ENCODE peak calls at places on chromosomes 2 and 18, in nine cellular contexts. One of them, this sample, is unnamed.

GRCh38 chr2:113876503-113877387 is 13.1 kb upstream of the ACTR3 start:
- DNase-seq in fibroblast of mammary gland: no peak
- DNase-seq in progenitor cell of endocrine pancreas: no peak
- DNase-seq in adrenal gland: no peak
- DNase-seq in endothelial cell: no peak
- DNase-seq in tibial artery: no peak
- DNase-seq in CD8-positive, alpha-beta T cell: peak
- DNase-seq in PC-3: peak
- DNase-seq in heart right ventricle: peak
- DNase-seq in this sample: no peak

GRCh38 chr2:20241973-20242726 is 17.2 kb upstream of the SDC1 start:
- DNase-seq in fibroblast of mammary gland: no peak
- DNase-seq in progenitor cell of endocrine pancreas: no peak
- DNase-seq in adrenal gland: no peak
- DNase-seq in endothelial cell: peak
- DNase-seq in tibial artery: no peak
- DNase-seq in CD8-positive, alpha-beta T cell: no peak
- DNase-seq in PC-3: no peak
- DNase-seq in heart right ventricle: no peak
- DNase-seq in this sample: peak

GRCh38 chr2:124663293-124663997 is 638.4 kb downstream of the CNTNAP5 start:
- DNase-seq in fibroblast of mammary gland: no peak
- DNase-seq in progenitor cell of endocrine pancreas: no peak
- DNase-seq in adrenal gland: no peak
- DNase-seq in endothelial cell: no peak
- DNase-seq in tibial artery: no peak
- DNase-seq in CD8-positive, alpha-beta T cell: no peak
- DNase-seq in PC-3: no peak
- DNase-seq in heart right ventricle: no peak
- DNase-seq in this sample: no peak

GRCh38 chr2:206855585-206856433 is 83.5 kb upstream of the CPO start:
- DNase-seq in fibroblast of mammary gland: no peak
- DNase-seq in progenitor cell of endocrine pancreas: no peak
- DNase-seq in adrenal gland: no peak
- DNase-seq in endothelial cell: no peak
- DNase-seq in tibial artery: no peak
- DNase-seq in CD8-positive, alpha-beta T cell: no peak
- DNase-seq in PC-3: no peak
- DNase-seq in heart right ventricle: no peak
- DNase-seq in this sample: no peak

GRCh38 chr18:9042766-9043481 is 59.6 kb upstream of the NDUFV2 start:
- DNase-seq in fibroblast of mammary gland: no peak
- DNase-seq in progenitor cell of endocrine pancreas: no peak
- DNase-seq in adrenal gland: no peak
- DNase-seq in endothelial cell: no peak
- DNase-seq in tibial artery: no peak
- DNase-seq in CD8-positive, alpha-beta T cell: no peak
- DNase-seq in PC-3: no peak
- DNase-seq in heart right ventricle: no peak
- DNase-seq in this sample: no peak

GRCh38 chr2:133760366-133760765 is 192.1 kb upstream of the NCKAP5 start:
- DNase-seq in fibroblast of mammary gland: peak
- DNase-seq in progenitor cell of endocrine pancreas: no peak
- DNase-seq in adrenal gland: no peak
- DNase-seq in endothelial cell: no peak
- DNase-seq in tibial artery: no peak
- DNase-seq in CD8-positive, alpha-beta T cell: no peak
- DNase-seq in PC-3: no peak
- DNase-seq in heart right ventricle: no peak
- DNase-seq in this sample: no peak

GRCh38 chr2:169877406-169877805 is 50.2 kb downstream of the UBR3 start:
- DNase-seq in fibroblast of mammary gland: peak
- DNase-seq in progenitor cell of endocrine pancreas: no peak
- DNase-seq in adrenal gland: no peak
- DNase-seq in endothelial cell: no peak
- DNase-seq in tibial artery: no peak
- DNase-seq in CD8-positive, alpha-beta T cell: no peak
- DNase-seq in PC-3: peak
- DNase-seq in heart right ventricle: no peak
- DNase-seq in this sample: peak

GRCh38 chr2:226489765-226490164 is 309.9 kb downstream of the IRS1 start:
- DNase-seq in fibroblast of mammary gland: peak
- DNase-seq in progenitor cell of endocrine pancreas: no peak
- DNase-seq in adrenal gland: no peak
- DNase-seq in endothelial cell: no peak
- DNase-seq in tibial artery: no peak
- DNase-seq in CD8-positive, alpha-beta T cell: no peak
- DNase-seq in PC-3: peak
- DNase-seq in heart right ventricle: no peak
- DNase-seq in this sample: peak

GRCh38 chr18:49814147-49814499 is 790 bp upstream of the ACAA2 start:
- DNase-seq in fibroblast of mammary gland: peak
- DNase-seq in progenitor cell of endocrine pancreas: no peak
- DNase-seq in adrenal gland: peak
- DNase-seq in endothelial cell: peak
- DNase-seq in tibial artery: peak
- DNase-seq in CD8-positive, alpha-beta T cell: no peak
- DNase-seq in PC-3: peak
- DNase-seq in heart right ventricle: no peak
- DNase-seq in this sample: no peak

GRCh38 chr18:65753520-65753919 is 2.7 kb downstream of the CDH7 start:
- DNase-seq in fibroblast of mammary gland: no peak
- DNase-seq in progenitor cell of endocrine pancreas: peak
- DNase-seq in adrenal gland: no peak
- DNase-seq in endothelial cell: peak
- DNase-seq in tibial artery: no peak
- DNase-seq in CD8-positive, alpha-beta T cell: no peak
- DNase-seq in PC-3: peak
- DNase-seq in heart right ventricle: no peak
- DNase-seq in this sample: no peak

GRCh38 chr18:65750421-65751144 is at the start of gene CDH7:
- DNase-seq in fibroblast of mammary gland: no peak
- DNase-seq in progenitor cell of endocrine pancreas: peak
- DNase-seq in adrenal gland: no peak
- DNase-seq in endothelial cell: peak
- DNase-seq in tibial artery: no peak
- DNase-seq in CD8-positive, alpha-beta T cell: no peak
- DNase-seq in PC-3: peak
- DNase-seq in heart right ventricle: peak
- DNase-seq in this sample: no peak

GRCh38 chr18:65749881-65750280 is 931 bp upstream of the CDH7 start:
- DNase-seq in fibroblast of mammary gland: no peak
- DNase-seq in progenitor cell of endocrine pancreas: no peak
- DNase-seq in adrenal gland: no peak
- DNase-seq in endothelial cell: no peak
- DNase-seq in tibial artery: no peak
- DNase-seq in CD8-positive, alpha-beta T cell: no peak
- DNase-seq in PC-3: no peak
- DNase-seq in heart right ventricle: no peak
- DNase-seq in this sample: no peak

GRCh38 chr18:65752625-65753325 is 2.0 kb downstream of the CDH7 start:
- DNase-seq in fibroblast of mammary gland: no peak
- DNase-seq in progenitor cell of endocrine pancreas: no peak
- DNase-seq in adrenal gland: no peak
- DNase-seq in endothelial cell: no peak
- DNase-seq in tibial artery: no peak
- DNase-seq in CD8-positive, alpha-beta T cell: no peak
- DNase-seq in PC-3: no peak
- DNase-seq in heart right ventricle: no peak
- DNase-seq in this sample: no peak

DNA sequence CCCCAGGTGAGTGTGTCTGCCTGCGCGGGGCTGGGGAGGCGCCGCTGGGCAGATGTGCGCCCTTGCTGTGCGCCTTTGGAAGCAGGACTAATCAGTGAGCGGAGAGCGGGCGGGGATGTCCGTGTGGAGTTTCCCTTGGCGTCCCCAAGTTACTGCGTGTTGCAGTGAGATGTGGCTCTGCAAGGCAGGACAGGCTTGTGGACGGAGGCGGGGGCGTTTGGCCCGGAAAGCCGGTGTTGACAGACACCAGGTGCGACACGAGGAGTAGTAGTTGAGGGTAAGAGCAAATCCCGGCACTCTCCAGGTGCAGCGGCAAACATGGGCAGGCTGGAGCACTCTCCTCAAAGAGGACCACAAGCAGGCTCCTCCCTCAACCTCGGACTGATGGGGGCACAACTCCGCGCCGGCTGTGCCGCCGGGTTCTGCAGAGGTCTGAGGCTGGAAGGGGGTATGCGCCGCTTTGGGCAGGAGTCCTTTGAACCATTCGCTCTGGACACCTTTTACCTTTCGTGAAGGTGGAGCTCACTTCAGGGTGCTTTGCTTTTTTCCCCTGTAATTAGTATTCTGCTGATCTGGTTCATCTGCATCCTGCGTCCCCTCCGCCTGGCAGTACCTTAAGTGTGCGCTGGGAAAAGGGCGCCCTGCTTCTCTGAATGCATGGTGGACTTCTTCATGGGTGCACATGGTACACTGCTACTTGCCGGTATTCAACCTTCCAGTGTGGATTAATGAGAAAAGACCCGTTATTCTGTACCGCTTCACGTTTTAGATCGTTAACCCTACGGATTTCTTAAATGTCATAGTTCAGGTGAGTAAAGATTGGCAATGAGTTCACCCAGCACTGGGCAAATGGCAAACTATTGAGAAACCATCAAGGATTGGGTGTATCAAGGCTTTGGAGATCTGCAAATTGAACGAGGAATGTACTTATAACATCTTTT is 603 bp downstream of the CDH7 start:
- DNase-seq in fibroblast of mammary gland: no peak
- DNase-seq in progenitor cell of endocrine pancreas: peak
- DNase-seq in adrenal gland: no peak
- DNase-seq in endothelial cell: peak
- DNase-seq in tibial artery: no peak
- DNase-seq in CD8-positive, alpha-beta T cell: no peak
- DNase-seq in PC-3: no peak
- DNase-seq in heart right ventricle: peak
- DNase-seq in this sample: no peak
- TF ChIP-seq CTCF in fibroblast of mammary gland: no peak
- TF ChIP-seq CTCF in progenitor cell of endocrine pancreas: no peak
- TF ChIP-seq CTCF in adrenal gland: no peak
- TF ChIP-seq CTCF in endothelial cell: no peak
- TF ChIP-seq CTCF in tibial artery: no peak
- TF ChIP-seq CTCF in CD8-positive, alpha-beta T cell: no peak
- TF ChIP-seq CTCF in PC-3: no peak
- TF ChIP-seq CTCF in heart right ventricle: no peak
- TF ChIP-seq CTCF in this sample: no peak

DNA sequence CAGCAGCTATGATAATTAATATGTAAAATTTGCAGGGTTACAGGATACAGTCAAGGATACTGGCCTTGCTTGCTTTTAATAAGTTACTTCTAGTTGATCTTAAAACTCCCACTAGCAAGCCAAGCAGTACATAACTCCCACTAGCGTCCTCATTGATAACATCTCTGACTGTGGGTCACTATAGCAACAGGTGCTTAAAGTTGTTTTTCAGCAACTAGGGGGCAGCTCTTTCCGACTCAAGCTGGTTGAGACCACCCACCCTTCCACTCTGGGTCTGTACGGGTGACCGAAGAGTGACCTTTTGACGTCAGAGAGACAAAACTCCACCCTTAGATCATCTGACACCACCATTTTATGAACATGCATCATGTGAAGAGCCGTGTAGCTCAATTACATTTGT is 208.6 kb downstream of the MYO1B start:
- DNase-seq in fibroblast of mammary gland: no peak
- DNase-seq in progenitor cell of endocrine pancreas: no peak
- DNase-seq in adrenal gland: no peak
- DNase-seq in endothelial cell: no peak
- DNase-seq in tibial artery: no peak
- DNase-seq in CD8-positive, alpha-beta T cell: no peak
- DNase-seq in PC-3: no peak
- DNase-seq in heart right ventricle: no peak
- DNase-seq in this sample: no peak
- TF ChIP-seq CTCF in fibroblast of mammary gland: no peak
- TF ChIP-seq CTCF in progenitor cell of endocrine pancreas: no peak
- TF ChIP-seq CTCF in adrenal gland: no peak
- TF ChIP-seq CTCF in endothelial cell: no peak
- TF ChIP-seq CTCF in tibial artery: no peak
- TF ChIP-seq CTCF in CD8-positive, alpha-beta T cell: no peak
- TF ChIP-seq CTCF in PC-3: no peak
- TF ChIP-seq CTCF in heart right ventricle: no peak
- TF ChIP-seq CTCF in this sample: no peak

DNA sequence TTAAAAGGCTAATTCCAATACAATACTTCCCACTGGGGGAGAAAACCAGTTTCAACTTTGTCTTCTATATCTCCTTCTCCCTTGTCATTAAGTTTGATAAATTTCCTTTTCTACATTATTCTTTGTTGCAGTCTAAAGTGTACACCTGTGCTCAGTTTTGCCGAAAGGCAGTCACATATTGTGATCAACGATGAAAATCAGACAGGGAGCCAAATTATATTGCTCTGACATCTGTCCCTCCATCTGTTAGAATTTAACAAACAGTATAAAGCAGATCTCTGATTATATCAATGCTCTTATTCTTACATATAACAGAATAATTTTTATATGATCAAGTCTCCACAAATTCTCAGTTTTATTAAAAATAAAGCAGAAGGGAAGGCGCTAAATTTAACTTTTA is 496.7 kb downstream of the NRXN1 start:
- DNase-seq in fibroblast of mammary gland: no peak
- DNase-seq in progenitor cell of endocrine pancreas: no peak
- DNase-seq in adrenal gland: no peak
- DNase-seq in endothelial cell: no peak
- DNase-seq in tibial artery: no peak
- DNase-seq in CD8-positive, alpha-beta T cell: no peak
- DNase-seq in PC-3: no peak
- DNase-seq in heart right ventricle: no peak
- DNase-seq in this sample: no peak
- TF ChIP-seq CTCF in fibroblast of mammary gland: no peak
- TF ChIP-seq CTCF in progenitor cell of endocrine pancreas: no peak
- TF ChIP-seq CTCF in adrenal gland: no peak
- TF ChIP-seq CTCF in endothelial cell: no peak
- TF ChIP-seq CTCF in tibial artery: no peak
- TF ChIP-seq CTCF in CD8-positive, alpha-beta T cell: no peak
- TF ChIP-seq CTCF in PC-3: no peak
- TF ChIP-seq CTCF in heart right ventricle: no peak
- TF ChIP-seq CTCF in this sample: no peak

DNA sequence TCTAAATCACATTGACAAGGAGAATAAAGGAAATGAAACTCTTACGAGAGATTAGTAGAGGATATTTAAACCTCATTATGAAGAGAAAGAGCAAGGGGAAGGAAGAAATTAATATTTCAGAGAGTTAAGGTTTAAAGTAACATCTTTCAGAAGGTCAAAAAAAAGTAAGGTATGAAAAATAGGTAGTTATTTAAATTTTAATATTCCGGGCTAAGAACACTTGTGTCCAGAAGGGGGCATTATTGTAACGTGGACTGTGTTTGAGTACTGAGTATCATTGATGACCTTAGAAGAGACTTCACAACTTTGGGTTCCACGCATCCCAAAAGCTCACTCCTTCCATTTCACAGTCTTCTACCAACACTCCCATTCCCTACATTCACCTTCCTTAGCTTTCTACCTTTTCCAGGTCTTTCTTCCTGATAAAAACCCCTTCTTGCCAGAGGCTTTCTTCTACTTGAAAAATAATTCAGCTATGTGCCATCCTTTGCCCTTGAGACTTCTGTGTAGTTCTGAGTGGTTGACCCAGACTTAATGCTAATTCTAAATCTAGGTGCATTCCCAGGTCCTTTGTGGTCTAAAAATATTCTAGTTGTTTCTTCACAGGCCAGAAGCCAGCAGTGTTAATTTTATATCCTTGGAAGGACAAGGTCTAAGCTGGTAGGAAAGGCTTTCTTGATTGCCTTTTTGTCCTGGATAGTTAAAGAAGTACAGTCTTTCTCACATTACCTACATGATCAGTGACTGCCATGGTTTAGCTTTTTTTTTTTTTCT is 16.5 kb downstream of the DYNC1I2 start:
- DNase-seq in fibroblast of mammary gland: peak
- DNase-seq in progenitor cell of endocrine pancreas: no peak
- DNase-seq in adrenal gland: no peak
- DNase-seq in endothelial cell: no peak
- DNase-seq in tibial artery: no peak
- DNase-seq in CD8-positive, alpha-beta T cell: no peak
- DNase-seq in PC-3: peak
- DNase-seq in heart right ventricle: no peak
- DNase-seq in this sample: peak
- TF ChIP-seq CTCF in fibroblast of mammary gland: peak
- TF ChIP-seq CTCF in progenitor cell of endocrine pancreas: peak
- TF ChIP-seq CTCF in adrenal gland: no peak
- TF ChIP-seq CTCF in endothelial cell: peak
- TF ChIP-seq CTCF in tibial artery: peak
- TF ChIP-seq CTCF in CD8-positive, alpha-beta T cell: peak
- TF ChIP-seq CTCF in PC-3: peak
- TF ChIP-seq CTCF in heart right ventricle: peak
- TF ChIP-seq CTCF in this sample: peak

This sample was measured in GM10248.